ENCODE peak calls at places on chromosome 22, in seven cellular contexts. One of them, this sample, is unnamed.

GRCh38 chr22:50665738-50666137 is 6.9 kb upstream of the SHANK3 start:
- DNase-seq in GM13976: peak; percentile 34
- DNase-seq in astrocyte of the spinal cord: no peak
- DNase-seq in uterus: no peak
- DNase-seq in progenitor cell of endocrine pancreas: no peak
- DNase-seq in prostate gland: no peak
- DNase-seq in lung: no peak
- DNase-seq in this sample: no peak

GRCh38 chr22:31036671-31037550 is 44.2 kb upstream of the SMTN start:
- DNase-seq in GM13976: no peak
- DNase-seq in astrocyte of the spinal cord: no peak
- DNase-seq in uterus: peak; percentile 77
- DNase-seq in progenitor cell of endocrine pancreas: no peak
- DNase-seq in prostate gland: no peak
- DNase-seq in lung: no peak
- DNase-seq in this sample: no peak

GRCh38 chr22:46769191-46769675 is 6.8 kb downstream of the TBC1D22A start:
- DNase-seq in GM13976: peak; percentile 41
- DNase-seq in astrocyte of the spinal cord: no peak
- DNase-seq in uterus: no peak
- DNase-seq in progenitor cell of endocrine pancreas: no peak
- DNase-seq in prostate gland: no peak
- DNase-seq in lung: no peak
- DNase-seq in this sample: no peak

GRCh38 chr22:49331223-49331815 is 496.4 kb downstream of the BRD1 start:
- DNase-seq in GM13976: peak; percentile 7
- DNase-seq in astrocyte of the spinal cord: no peak
- DNase-seq in uterus: no peak
- DNase-seq in progenitor cell of endocrine pancreas: peak; percentile 6
- DNase-seq in prostate gland: no peak
- DNase-seq in lung: peak; percentile 11
- DNase-seq in this sample: peak; percentile 74

GRCh38 chr22:45171830-45172229 is 8.1 kb downstream of the NUP50 start:
- DNase-seq in GM13976: no peak
- DNase-seq in astrocyte of the spinal cord: no peak
- DNase-seq in uterus: no peak
- DNase-seq in progenitor cell of endocrine pancreas: no peak
- DNase-seq in prostate gland: no peak
- DNase-seq in lung: no peak
- DNase-seq in this sample: no peak

GRCh38 chr22:33347002-33347401 is 288.8 kb upstream of the SYN3 start:
- DNase-seq in GM13976: no peak
- DNase-seq in astrocyte of the spinal cord: no peak
- DNase-seq in uterus: no peak
- DNase-seq in progenitor cell of endocrine pancreas: no peak
- DNase-seq in prostate gland: no peak
- DNase-seq in lung: no peak
- DNase-seq in this sample: no peak

GRCh38 chr22:36979016-36979415 is 40.2 kb downstream of the TST start:
- DNase-seq in GM13976: no peak
- DNase-seq in astrocyte of the spinal cord: no peak
- DNase-seq in uterus: no peak
- DNase-seq in progenitor cell of endocrine pancreas: no peak
- DNase-seq in prostate gland: no peak
- DNase-seq in lung: no peak
- DNase-seq in this sample: no peak

GRCh38 chr22:29043906-29044575 is 17.6 kb downstream of the C22orf31 start:
- DNase-seq in GM13976: no peak
- DNase-seq in astrocyte of the spinal cord: peak; percentile 70
- DNase-seq in uterus: no peak
- DNase-seq in progenitor cell of endocrine pancreas: no peak
- DNase-seq in prostate gland: no peak
- DNase-seq in lung: no peak
- DNase-seq in this sample: no peak

GRCh38 chr22:30159561-30160353 is 79.5 kb downstream of the HORMAD2 start:
- DNase-seq in GM13976: no peak
- DNase-seq in astrocyte of the spinal cord: peak; percentile 82
- DNase-seq in uterus: no peak
- DNase-seq in progenitor cell of endocrine pancreas: no peak
- DNase-seq in prostate gland: peak; percentile 48
- DNase-seq in lung: no peak
- DNase-seq in this sample: no peak

GRCh38 chr22:19103881-19104821 is 18.1 kb downstream of the DGCR2 start:
- DNase-seq in GM13976: no peak
- DNase-seq in astrocyte of the spinal cord: peak; percentile 50
- DNase-seq in uterus: no peak
- DNase-seq in progenitor cell of endocrine pancreas: no peak
- DNase-seq in prostate gland: no peak
- DNase-seq in lung: no peak
- DNase-seq in this sample: no peak

GRCh38 chr22:19107730-19108074 is 14.5 kb downstream of the DGCR2 start:
- DNase-seq in GM13976: no peak
- DNase-seq in astrocyte of the spinal cord: no peak
- DNase-seq in uterus: no peak
- DNase-seq in progenitor cell of endocrine pancreas: no peak
- DNase-seq in prostate gland: no peak
- DNase-seq in lung: no peak
- DNase-seq in this sample: no peak

GRCh38 chr22:19105456-19105855 is 16.8 kb downstream of the DGCR2 start:
- DNase-seq in GM13976: no peak
- DNase-seq in astrocyte of the spinal cord: no peak
- DNase-seq in uterus: no peak
- DNase-seq in progenitor cell of endocrine pancreas: no peak
- DNase-seq in prostate gland: no peak
- DNase-seq in lung: no peak
- DNase-seq in this sample: no peak

GRCh38 chr22:19106886-19107729 is 15.1 kb downstream of the DGCR2 start:
- DNase-seq in GM13976: no peak
- DNase-seq in astrocyte of the spinal cord: no peak
- DNase-seq in uterus: no peak
- DNase-seq in progenitor cell of endocrine pancreas: no peak
- DNase-seq in prostate gland: no peak
- DNase-seq in lung: no peak
- DNase-seq in this sample: no peak

DNA sequence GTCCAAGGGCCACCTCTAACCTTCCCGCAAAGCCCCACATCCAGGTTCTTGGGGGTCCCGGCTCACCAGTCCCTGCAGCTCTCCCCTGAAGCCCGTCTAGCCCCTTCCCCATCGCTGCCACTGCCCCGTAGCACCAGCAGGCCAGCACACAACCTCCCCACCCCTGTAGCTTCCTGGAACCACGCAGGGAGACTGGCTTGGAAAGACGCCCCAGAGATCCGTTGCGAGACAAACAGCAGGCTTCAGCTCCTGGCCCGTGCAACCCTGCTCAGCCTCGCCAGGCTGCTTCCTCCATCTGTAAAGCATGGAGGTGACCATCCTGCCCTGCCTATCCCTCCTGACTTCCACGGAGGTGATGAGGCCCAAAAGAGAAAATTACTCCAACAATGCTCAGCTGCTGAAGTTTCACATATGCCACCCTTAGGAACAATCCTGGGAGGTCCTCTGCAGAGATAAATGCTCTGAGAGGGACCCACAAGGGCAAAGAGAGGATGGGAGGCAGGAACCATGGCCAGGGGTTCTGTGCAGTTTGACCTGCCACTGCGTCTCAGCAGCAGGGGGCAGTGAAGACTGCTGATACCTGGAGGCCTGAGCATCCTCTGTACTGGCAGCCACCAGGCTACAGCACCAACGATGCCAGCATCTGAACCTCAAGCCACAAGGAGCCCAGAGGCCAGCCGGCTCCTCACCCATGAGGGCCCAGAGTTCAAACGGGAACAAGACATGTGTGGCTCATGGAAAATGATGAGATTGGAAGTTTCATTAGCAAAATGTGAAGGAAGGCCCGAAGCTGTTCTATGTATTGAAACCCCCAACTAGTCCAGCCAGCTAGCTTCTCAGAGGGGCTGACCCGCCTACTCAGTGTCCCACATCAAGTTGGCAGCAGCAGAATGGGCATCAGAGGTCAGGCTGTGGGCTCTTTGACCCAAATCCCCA is 16.1 kb downstream of the DGCR2 start:
- DNase-seq in GM13976: no peak
- DNase-seq in astrocyte of the spinal cord: no peak
- DNase-seq in uterus: no peak
- DNase-seq in progenitor cell of endocrine pancreas: no peak
- DNase-seq in prostate gland: no peak
- DNase-seq in lung: no peak
- DNase-seq in this sample: no peak
- TF ChIP-seq CTCF in GM13976: peak; percentile 32
- TF ChIP-seq CTCF in astrocyte of the spinal cord: no peak
- TF ChIP-seq CTCF in uterus: no peak
- TF ChIP-seq CTCF in progenitor cell of endocrine pancreas: peak; percentile 35
- TF ChIP-seq CTCF in prostate gland: no peak
- TF ChIP-seq CTCF in lung: no peak
- TF ChIP-seq CTCF in this sample: no peak

DNA sequence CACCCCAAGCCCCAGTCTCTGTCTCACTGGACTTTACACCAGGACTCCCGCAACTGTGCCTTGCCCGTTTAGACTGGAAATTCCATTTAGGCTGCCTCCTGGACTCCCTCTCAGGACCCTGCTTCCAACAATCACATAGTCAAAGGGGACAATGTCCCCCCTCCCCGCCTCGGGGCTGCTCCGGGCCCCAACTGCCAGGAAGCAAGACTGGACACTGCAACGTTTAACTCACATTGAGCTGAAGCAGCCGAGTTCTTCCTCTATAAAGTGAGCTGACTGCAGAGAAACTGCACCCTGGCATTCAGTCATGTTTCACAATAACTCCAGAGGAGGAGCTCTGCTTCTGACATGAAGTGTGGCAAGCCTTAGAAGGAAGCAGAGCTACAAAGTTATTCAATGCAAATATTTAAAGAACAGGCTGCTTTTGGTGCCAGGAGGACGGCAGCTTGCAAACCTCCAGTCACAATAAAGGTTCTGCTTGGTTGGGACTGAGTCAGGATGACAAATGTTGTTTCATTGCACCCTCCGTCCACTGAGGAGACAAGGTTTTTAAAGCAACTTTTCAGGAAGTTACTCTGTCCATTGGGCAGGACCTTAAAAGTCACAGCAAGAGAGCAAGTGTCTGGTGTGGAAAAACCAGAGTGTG is 19.9 kb downstream of the PACSIN2 start:
- DNase-seq in GM13976: peak; percentile 53
- DNase-seq in astrocyte of the spinal cord: peak; percentile 93
- DNase-seq in uterus: peak; percentile 66
- DNase-seq in progenitor cell of endocrine pancreas: no peak
- DNase-seq in prostate gland: peak; percentile 95
- DNase-seq in lung: peak; percentile 83
- DNase-seq in this sample: no peak
- TF ChIP-seq CTCF in GM13976: no peak
- TF ChIP-seq CTCF in astrocyte of the spinal cord: peak; percentile 5
- TF ChIP-seq CTCF in uterus: no peak
- TF ChIP-seq CTCF in progenitor cell of endocrine pancreas: no peak
- TF ChIP-seq CTCF in prostate gland: peak; percentile 19
- TF ChIP-seq CTCF in lung: no peak
- TF ChIP-seq CTCF in this sample: no peak

GRCh38 chr22:21594865-21595452 is 27.4 kb downstream of the UBE2L3 start:
- DNase-seq in GM13976: no peak
- DNase-seq in astrocyte of the spinal cord: no peak
- DNase-seq in uterus: no peak
- DNase-seq in progenitor cell of endocrine pancreas: no peak
- DNase-seq in prostate gland: no peak
- DNase-seq in lung: no peak
- DNase-seq in this sample: no peak

GRCh38 chr22:21592422-21592821 is 24.9 kb downstream of the UBE2L3 start:
- DNase-seq in GM13976: no peak
- DNase-seq in astrocyte of the spinal cord: no peak
- DNase-seq in uterus: no peak
- DNase-seq in progenitor cell of endocrine pancreas: no peak
- DNase-seq in prostate gland: no peak
- DNase-seq in lung: no peak
- DNase-seq in this sample: no peak

GRCh38 chr22:21591695-21592094 is 24.2 kb downstream of the UBE2L3 start:
- DNase-seq in GM13976: no peak
- DNase-seq in astrocyte of the spinal cord: no peak
- DNase-seq in uterus: no peak
- DNase-seq in progenitor cell of endocrine pancreas: no peak
- DNase-seq in prostate gland: no peak
- DNase-seq in lung: peak; percentile 70
- DNase-seq in this sample: no peak

GRCh38 chr22:21590809-21591641 is 23.5 kb downstream of the UBE2L3 start:
- DNase-seq in GM13976: no peak
- DNase-seq in astrocyte of the spinal cord: no peak
- DNase-seq in uterus: no peak
- DNase-seq in progenitor cell of endocrine pancreas: no peak
- DNase-seq in prostate gland: peak; percentile 10
- DNase-seq in lung: no peak
- DNase-seq in this sample: no peak

GRCh38 chr22:21593406-21594232 is 26.1 kb downstream of the UBE2L3 start:
- DNase-seq in GM13976: no peak
- DNase-seq in astrocyte of the spinal cord: no peak
- DNase-seq in uterus: no peak
- DNase-seq in progenitor cell of endocrine pancreas: no peak
- DNase-seq in prostate gland: no peak
- DNase-seq in lung: no peak
- DNase-seq in this sample: no peak
- TF ChIP-seq CTCF in GM13976: no peak
- TF ChIP-seq CTCF in astrocyte of the spinal cord: peak; percentile 39
- TF ChIP-seq CTCF in uterus: no peak
- TF ChIP-seq CTCF in progenitor cell of endocrine pancreas: peak; percentile 54
- TF ChIP-seq CTCF in prostate gland: no peak
- TF ChIP-seq CTCF in lung: no peak
- TF ChIP-seq CTCF in this sample: peak; percentile 30

GRCh38 chr22:26556904-26557303 is 33.0 kb downstream of the TPST2 start:
- DNase-seq in GM13976: no peak
- DNase-seq in astrocyte of the spinal cord: no peak
- DNase-seq in uterus: no peak
- DNase-seq in progenitor cell of endocrine pancreas: no peak
- DNase-seq in prostate gland: no peak
- DNase-seq in lung: no peak
- DNase-seq in this sample: no peak
- TF ChIP-seq CTCF in GM13976: no peak
- TF ChIP-seq CTCF in astrocyte of the spinal cord: no peak
- TF ChIP-seq CTCF in uterus: no peak
- TF ChIP-seq CTCF in progenitor cell of endocrine pancreas: no peak
- TF ChIP-seq CTCF in prostate gland: no peak
- TF ChIP-seq CTCF in lung: no peak
- TF ChIP-seq CTCF in this sample: no peak